ENCODE peak calls at places on chromosome 4, in six cellular contexts. One of them, this sample, is unnamed.

GRCh38 chr4:61996943-61997342 is 796.8 kb downstream of the ADGRL3 start:
- DNase-seq in NCI-H1694: no peak
- DNase-seq in RPMI8226: no peak
- DNase-seq in Panc1: no peak
- DNase-seq in hippocampal formation: no peak
- DNase-seq in sigmoid colon: no peak
- DNase-seq in this sample: no peak

GRCh38 chr4:73343432-73343831 is 60.7 kb upstream of the ALB start:
- DNase-seq in NCI-H1694: no peak
- DNase-seq in RPMI8226: no peak
- DNase-seq in Panc1: no peak
- DNase-seq in hippocampal formation: no peak
- DNase-seq in sigmoid colon: no peak
- DNase-seq in this sample: no peak

GRCh38 chr4:76930721-76931481 is 18.7 kb upstream of the SEPTIN11 start:
- DNase-seq in NCI-H1694: no peak
- DNase-seq in RPMI8226: no peak
- DNase-seq in Panc1: no peak
- DNase-seq in hippocampal formation: no peak
- DNase-seq in sigmoid colon: no peak
- DNase-seq in this sample: no peak

GRCh38 chr4:140256335-140256734 is 102.4 kb upstream of the MAML3 start:
- DNase-seq in NCI-H1694: no peak
- DNase-seq in RPMI8226: peak
- DNase-seq in Panc1: no peak
- DNase-seq in hippocampal formation: no peak
- DNase-seq in sigmoid colon: no peak
- DNase-seq in this sample: peak

GRCh38 chr4:17385403-17385802 is 126.5 kb downstream of the QDPR start:
- DNase-seq in NCI-H1694: no peak
- DNase-seq in RPMI8226: peak
- DNase-seq in Panc1: no peak
- DNase-seq in hippocampal formation: no peak
- DNase-seq in sigmoid colon: no peak
- DNase-seq in this sample: peak

GRCh38 chr4:3318561-3319021 is 25.8 kb downstream of the RGS12 start:
- DNase-seq in NCI-H1694: no peak
- DNase-seq in RPMI8226: no peak
- DNase-seq in Panc1: no peak
- DNase-seq in hippocampal formation: no peak
- DNase-seq in sigmoid colon: peak
- DNase-seq in this sample: no peak

GRCh38 chr4:152628128-152628527 is 51.7 kb downstream of the TMEM154 start:
- DNase-seq in NCI-H1694: no peak
- DNase-seq in RPMI8226: no peak
- DNase-seq in Panc1: no peak
- DNase-seq in hippocampal formation: no peak
- DNase-seq in sigmoid colon: no peak
- DNase-seq in this sample: peak

GRCh38 chr4:73705056-73705432 is 35.3 kb upstream of the CXCL8 start:
- DNase-seq in NCI-H1694: no peak
- DNase-seq in RPMI8226: no peak
- DNase-seq in Panc1: no peak
- DNase-seq in hippocampal formation: no peak
- DNase-seq in sigmoid colon: no peak
- DNase-seq in this sample: no peak

GRCh38 chr4:183659919-183660318 is 826 bp downstream of the TRAPPC11 start:
- DNase-seq in NCI-H1694: no peak
- DNase-seq in RPMI8226: no peak
- DNase-seq in Panc1: no peak
- DNase-seq in hippocampal formation: no peak
- DNase-seq in sigmoid colon: no peak
- DNase-seq in this sample: peak

GRCh38 chr4:30614771-30615170 is 105.4 kb upstream of the PCDH7 start:
- DNase-seq in NCI-H1694: no peak
- DNase-seq in RPMI8226: no peak
- DNase-seq in Panc1: no peak
- DNase-seq in hippocampal formation: no peak
- DNase-seq in sigmoid colon: no peak
- DNase-seq in this sample: no peak

GRCh38 chr4:40547446-40548132 is 82.1 kb downstream of the RBM47 start:
- DNase-seq in NCI-H1694: no peak
- DNase-seq in RPMI8226: no peak
- DNase-seq in Panc1: no peak
- DNase-seq in hippocampal formation: no peak
- DNase-seq in sigmoid colon: no peak
- DNase-seq in this sample: no peak